ENCODE peak calls at places on chromosomes 16 and 17, in six cellular contexts. I, F, C, T, H and Z are unnamed samples.
A peak's percentile ranks its signal among the peaks of the same experiment; 100 is the strongest.

GRCh38 chr17:72901098-72901497 is 191.4 kb downstream of the SLC39A11 start:
- DNase-seq in I (no peak), F (no peak), C (no peak), T (no peak), H (no peak), Z (no peak)

GRCh38 chr17:40168262-40168832 is 8.9 kb upstream of the RAPGEFL1 start:
- DNase-seq in I (peak; percentile 41), F (no peak), C (peak; percentile 36), T (peak; percentile 92), H (no peak), Z (peak; percentile 59)

GRCh38 chr17:39410279-39410678 is 8.9 kb upstream of the FBXL20 start:
- DNase-seq in I (no peak), F (no peak), C (no peak), T (no peak), H (no peak), Z (no peak)

GRCh38 chr16:67264277-67264676 is 15.1 kb upstream of the PLEKHG4 start:
- DNase-seq in I (no peak), F (peak; percentile 30), C (no peak), T (no peak), H (no peak), Z (no peak)

GRCh38 chr17:61556224-61557188 is 34.5 kb downstream of the NACA2 start:
- DNase-seq in I (no peak), F (no peak), C (peak; percentile 25), T (no peak), H (no peak), Z (no peak)

GRCh38 chr16:67447508-67448076 is 16.7 kb downstream of the HSD11B2 start:
- DNase-seq in I (no peak), F (no peak), C (no peak), T (no peak), H (no peak), Z (peak; percentile 18)

GRCh38 chr17:29155966-29156338 is 24.2 kb downstream of the MYO18A start:
- DNase-seq in I (no peak), F (no peak), C (no peak), T (peak; percentile 97), H (no peak), Z (no peak)

GRCh38 chr16:4260360-4260759 is 12.5 kb downstream of the TFAP4 start:
- DNase-seq in I (no peak), F (no peak), C (peak; percentile 73), T (no peak), H (no peak), Z (no peak)

GRCh38 chr16:11255737-11256656 is at the start of gene SOCS1:
- DNase-seq in I (no peak), F (peak; percentile 91), C (peak; percentile 86), T (peak; percentile 93), H (no peak), Z (peak; percentile 88)

GRCh38 chr16:57303021-57303909 is 18.8 kb upstream of the PLLP start:
- DNase-seq in I (no peak), F (no peak), C (no peak), T (no peak), H (no peak), Z (no peak)

GRCh38 chr17:35297666-35298065 is 54.8 kb downstream of the SLFN5 start:
- DNase-seq in I (no peak), F (no peak), C (no peak), T (no peak), H (no peak), Z (no peak)

GRCh38 chr17:82153745-82154375 is 55.8 kb upstream of the FASN start:
- DNase-seq in I (peak; percentile 28), F (peak; percentile 91), C (peak; percentile 83), T (peak; percentile 88), H (peak; percentile 71), Z (peak; percentile 86)

GRCh38 chr16:87970206-87970605 is 19.0 kb downstream of the BANP start:
- DNase-seq in I (no peak), F (no peak), C (no peak), T (no peak), H (no peak), Z (no peak)

GRCh38 chr17:74190807-74191206 is 12.7 kb upstream of the RPL38 start:
- DNase-seq in I (no peak), F (no peak), C (no peak), T (peak; percentile 47), H (no peak), Z (no peak)

GRCh38 chr17:40419559-40420331 is 2.0 kb upstream of the TOP2A start:
- DNase-seq in I (no peak), F (no peak), C (no peak), T (no peak), H (no peak), Z (no peak)

GRCh38 chr17:40176409-40177110 is 710 bp upstream of the RAPGEFL1 start:
- DNase-seq in I (no peak), F (no peak), C (peak; percentile 81), T (no peak), H (no peak), Z (no peak)

GRCh38 chr16:21260870-21261791 is 17.0 kb downstream of the CRYM start:
- DNase-seq in I (peak; percentile 32), F (no peak), C (no peak), T (no peak), H (no peak), Z (no peak)

GRCh38 chr16:62391940-62392339 is 355.7 kb upstream of the CDH8 start:
- DNase-seq in I (no peak), F (no peak), C (no peak), T (no peak), H (no peak), Z (no peak)

GRCh38 chr17:36703860-36704266 is 102.5 kb downstream of the MRM1 start:
- DNase-seq in I (no peak), F (peak; percentile 67), C (peak; percentile 33), T (peak; percentile 71), H (no peak), Z (peak; percentile 57)

GRCh38 chr16:54936979-54937672 is 6.5 kb downstream of the IRX5 start:
- DNase-seq in I (no peak), F (peak; percentile 81), C (peak; percentile 84), T (peak; percentile 82), H (no peak), Z (no peak)

GRCh38 chr17:42408076-42408475 is 15.0 kb downstream of the CAVIN1 start:
- DNase-seq in I (no peak), F (no peak), C (no peak), T (no peak), H (no peak), Z (no peak)

GRCh38 chr16:67165121-67166034 is 833 bp downstream of the HSF4 start:
- DNase-seq in I (no peak), F (no peak), C (no peak), T (peak; percentile 55), H (no peak), Z (no peak)

GRCh38 chr16:12141073-12141472 is 164.5 kb downstream of the SNX29 start:
- DNase-seq in I (no peak), F (no peak), C (no peak), T (no peak), H (no peak), Z (no peak)

GRCh38 chr16:19574625-19575024 is 19.1 kb downstream of the VPS35L start:
- DNase-seq in I (no peak), F (no peak), C (no peak), T (no peak), H (no peak), Z (no peak)
- H3K36me3 ChIP-seq in I (peaks cover 13% of the 10 kb centered on the region), F (peaks cover 95% of the 10 kb centered on the region), C (peaks cover 16% of the 10 kb centered on the region), T (no peaks in the 10 kb centered on the region), H (peaks cover 10% of the 10 kb centered on the region), Z (peaks cover 23% of the 10 kb centered on the region)

GRCh38 chr17:11553135-11553534 is 45.1 kb upstream of the DNAH9 start:
- DNase-seq in I (no peak), F (no peak), C (no peak), T (no peak), H (no peak), Z (no peak)

GRCh38 chr17:11554542-11554941 is 43.7 kb upstream of the DNAH9 start:
- DNase-seq in I (no peak), F (no peak), C (no peak), T (no peak), H (no peak), Z (no peak)

GRCh38 chr17:11551442-11551841 is 46.8 kb upstream of the DNAH9 start:
- DNase-seq in I (no peak), F (no peak), C (no peak), T (peak; percentile 66), H (no peak), Z (no peak)

GRCh38 chr17:11555530-11555929 is 42.7 kb upstream of the DNAH9 start:
- DNase-seq in I (no peak), F (no peak), C (no peak), T (no peak), H (no peak), Z (no peak)

GRCh38 chr17:11554042-11554441 is 44.2 kb upstream of the DNAH9 start:
- DNase-seq in I (no peak), F (no peak), C (no peak), T (no peak), H (no peak), Z (no peak)
- H3K4me3 ChIP-seq in I (no peak overlapping the region), F (no peak overlapping the region), C (no peak overlapping the region), T (no peak overlapping the region), H (no peak overlapping the region), Z (no peak overlapping the region)

GRCh38 chr16:50697421-50697715 is 4.0 kb downstream of the NOD2 start:
- DNase-seq in I (no peak), F (no peak), C (no peak), T (no peak), H (no peak), Z (no peak)

GRCh38 chr16:50694206-50694605 is 800 bp downstream of the NOD2 start:
- DNase-seq in I (no peak), F (no peak), C (no peak), T (no peak), H (no peak), Z (no peak)

GRCh38 chr16:50695017-50696000 is 1.9 kb downstream of the NOD2 start:
- DNase-seq in I (no peak), F (no peak), C (no peak), T (no peak), H (no peak), Z (no peak)

GRCh38 chr16:50696575-50697420 is 3.4 kb downstream of the NOD2 start:
- DNase-seq in I (no peak), F (peak; percentile 85), C (peak; percentile 46), T (no peak), H (no peak), Z (no peak)

DNA sequence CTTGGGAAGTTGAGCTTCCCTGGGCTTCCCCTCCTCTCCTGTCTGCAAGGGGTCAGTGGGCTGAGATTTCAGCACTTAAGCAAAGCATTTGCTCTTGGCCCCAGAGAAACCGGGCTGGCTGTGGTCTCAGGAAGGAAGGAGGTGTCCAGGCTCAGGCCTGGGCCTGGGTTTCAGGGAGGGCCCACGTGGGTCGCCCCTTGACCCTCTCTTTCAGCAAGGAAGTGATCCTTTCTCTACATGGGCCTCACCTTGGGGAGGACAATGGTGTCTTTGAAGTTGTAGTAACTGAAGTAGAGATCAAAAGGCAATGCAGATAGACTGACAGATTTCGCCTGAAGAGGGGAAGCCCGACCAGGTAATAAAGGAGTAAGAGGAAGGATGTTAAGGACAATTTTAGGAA is 2.7 kb downstream of the NOD2 start:
- DNase-seq in I (no peak), F (no peak), C (no peak), T (no peak), H (no peak), Z (no peak)
- H3K4me1 ChIP-seq in I (no peaks in the 10 kb centered on the region), F (peaks cover 37% of the 10 kb centered on the region), C (no peaks in the 10 kb centered on the region), T (no peaks in the 10 kb centered on the region), H (no peaks in the 10 kb centered on the region), Z (peaks cover 57% of the 10 kb centered on the region)

DNA sequence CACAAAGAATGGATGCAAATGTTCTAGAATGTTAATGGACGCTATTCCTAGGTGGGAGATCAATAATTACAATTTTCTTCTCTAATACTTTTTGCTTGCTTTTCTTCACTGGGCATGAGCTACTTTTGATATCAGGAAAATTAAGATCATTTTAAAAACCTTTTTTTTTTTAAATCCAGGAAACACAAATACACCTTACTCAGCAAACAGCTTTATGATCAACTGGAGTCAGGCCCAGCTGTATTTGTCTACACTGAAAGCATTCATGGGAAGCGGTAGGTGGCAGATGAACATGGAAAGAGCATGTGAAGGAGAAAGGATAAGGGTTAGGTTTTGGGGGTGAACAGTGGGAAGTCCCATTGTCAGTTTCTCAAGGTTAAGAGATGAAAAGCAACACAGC is 97.8 kb downstream of the WDR59 start:
- DNase-seq in I (no peak), F (no peak), C (no peak), T (no peak), H (no peak), Z (no peak)
- H3K36me3 ChIP-seq in I (peaks cover 2% of the 10 kb centered on the region), F (peaks cover 98% of the 10 kb centered on the region), C (no peaks in the 10 kb centered on the region), T (peaks cover 7% of the 10 kb centered on the region), H (peaks cover 6% of the 10 kb centered on the region), Z (peaks cover 10% of the 10 kb centered on the region)